ENCODE peak calls at places on chromosomes 6 and 20, in six cellular contexts. H is GM12878, U is endothelial cell of umbilical vein, I is A549, A is HepG2, V is K562. R is an unnamed sample.

GRCh38 chr6:10391299-10391630 is 23.6 kb downstream of the TFAP2A start:
- DNase-seq in H (no peak), U (no peak), I (no peak), A (no peak), V (no peak), R (no peak)

GRCh38 chr6:3884007-3884745 is 35.0 kb downstream of the FAM50B start:
- DNase-seq in H (no peak), U (peak), I (peak), A (no peak), V (no peak), R (no peak)

GRCh38 chr6:116255246-116255800 is 1.4 kb upstream of the TSPYL4 start:
- DNase-seq in H (no peak), U (peak), I (no peak), A (peak), V (peak), R (no peak)

GRCh38 chr6:3341467-3341866 is 82.7 kb downstream of the PSMG4 start:
- DNase-seq in H (no peak), U (no peak), I (no peak), A (no peak), V (no peak), R (no peak)

GRCh38 chr20:40997116-40997515 is 31.5 kb upstream of the TOP1 start:
- DNase-seq in H (no peak), U (no peak), I (no peak), A (no peak), V (no peak), R (no peak)

GRCh38 chr6:43916924-43917877 is 147.2 kb downstream of the VEGFA start:
- DNase-seq in H (no peak), U (no peak), I (no peak), A (peak), V (no peak), R (peak)

GRCh38 chr6:140059947-140060346 is 685.5 kb upstream of the CITED2 start:
- DNase-seq in H (no peak), U (no peak), I (no peak), A (no peak), V (no peak), R (no peak)

GRCh38 chr6:143805832-143806281 is 37.3 kb upstream of the LTV1 start:
- DNase-seq in H (no peak), U (no peak), I (no peak), A (no peak), V (no peak), R (no peak)

GRCh38 chr6:156686940-156687874 is 90.0 kb upstream of the ARID1B start:
- DNase-seq in H (no peak), U (peak), I (peak), A (peak), V (peak), R (peak)

GRCh38 chr20:63433756-63434531 is 38.5 kb downstream of the KCNQ2 start:
- DNase-seq in H (no peak), U (peak), I (no peak), A (no peak), V (no peak), R (no peak)

GRCh38 chr6:87808005-87808757 is 106.1 kb upstream of the AKIRIN2 start:
- DNase-seq in H (no peak), U (no peak), I (no peak), A (no peak), V (no peak), R (peak)

GRCh38 chr6:21615504-21615903 is 22.0 kb downstream of the SOX4 start:
- DNase-seq in H (no peak), U (peak), I (no peak), A (no peak), V (no peak), R (no peak)

GRCh38 chr6:111874030-111874425 is 776 bp upstream of the FYN start:
- DNase-seq in H (no peak), U (peak), I (no peak), A (no peak), V (no peak), R (peak)

GRCh38 chr6:137361701-137362100 is 132.5 kb downstream of the OLIG3 start:
- DNase-seq in H (no peak), U (no peak), I (no peak), A (peak), V (no peak), R (peak)

GRCh38 chr6:154512214-154512613 is 1.7 kb upstream of the CNKSR3 start:
- DNase-seq in H (no peak), U (no peak), I (no peak), A (no peak), V (no peak), R (no peak)

GRCh38 chr20:40868568-40869223 is 159.9 kb upstream of the TOP1 start:
- DNase-seq in H (no peak), U (peak), I (no peak), A (no peak), V (no peak), R (no peak)

GRCh38 chr6:143196525-143197225 is 136.0 kb downstream of the AIG1 start:
- DNase-seq in H (no peak), U (peak), I (no peak), A (no peak), V (no peak), R (no peak)

GRCh38 chr6:151007069-151007468 is 141.6 kb downstream of the MTHFD1L start:
- DNase-seq in H (no peak), U (no peak), I (no peak), A (no peak), V (no peak), R (no peak)

GRCh38 chr6:143598466-143599080 is 79.2 kb upstream of the PHACTR2 start:
- DNase-seq in H (no peak), U (no peak), I (no peak), A (no peak), V (no peak), R (peak)

GRCh38 chr20:32165836-32166545 is 41.6 kb downstream of the PLAGL2 start:
- DNase-seq in H (no peak), U (no peak), I (no peak), A (no peak), V (no peak), R (no peak)

GRCh38 chr6:134457941-134458340 is 140.0 kb upstream of the SGK1 start:
- DNase-seq in H (no peak), U (no peak), I (no peak), A (no peak), V (no peak), R (peak)

GRCh38 chr6:149961728-149962425 is 1.9 kb upstream of the ULBP1 start:
- DNase-seq in H (no peak), U (peak), I (peak), A (no peak), V (peak), R (peak)

GRCh38 chr6:134707342-134707982 is 242.4 kb downstream of the ALDH8A1 start:
- DNase-seq in H (no peak), U (no peak), I (peak), A (peak), V (no peak), R (peak)

GRCh38 chr6:16437095-16437494 is 198.7 kb downstream of the GMPR start:
- DNase-seq in H (no peak), U (no peak), I (no peak), A (no peak), V (no peak), R (no peak)

GRCh38 chr20:54459279-54459678 is 16.1 kb upstream of the DOK5 start:
- DNase-seq in H (no peak), U (no peak), I (no peak), A (no peak), V (no peak), R (no peak)

GRCh38 chr6:43771858-43772570 is 2.0 kb downstream of the VEGFA start:
- DNase-seq in H (no peak), U (peak), I (peak), A (peak), V (peak), R (peak)

GRCh38 chr6:44855562-44856494 is 468.3 kb downstream of the CDC5L start:
- DNase-seq in H (no peak), U (peak), I (no peak), A (no peak), V (no peak), R (peak)

GRCh38 chr6:56374841-56375369 is 127.5 kb upstream of the COL21A1 start:
- DNase-seq in H (no peak), U (no peak), I (no peak), A (no peak), V (no peak), R (no peak)

GRCh38 chr6:21455071-21455470 is 138.5 kb upstream of the SOX4 start:
- DNase-seq in H (no peak), U (no peak), I (no peak), A (no peak), V (no peak), R (no peak)

GRCh38 chr6:152750694-152751093 is at the start of gene VIP:
- DNase-seq in H (no peak), U (peak), I (no peak), A (peak), V (peak), R (peak)

GRCh38 chr6:157905590-157906337 is 75.9 kb upstream of the SYNJ2 start:
- DNase-seq in H (no peak), U (peak), I (peak), A (no peak), V (peak), R (peak)

GRCh38 chr6:111832833-111833418 is 40.3 kb downstream of the FYN start:
- DNase-seq in H (no peak), U (no peak), I (no peak), A (no peak), V (no peak), R (no peak)

GRCh38 chr6:346389-347030 is 45.0 kb upstream of the IRF4 start:
- DNase-seq in H (no peak), U (no peak), I (no peak), A (no peak), V (no peak), R (no peak)

GRCh38 chr6:90790696-90791095 is 203.8 kb upstream of the MAP3K7 start:
- DNase-seq in H (no peak), U (no peak), I (no peak), A (no peak), V (no peak), R (no peak)

GRCh38 chr6:42960243-42961019 is at the start of gene GNMT:
- DNase-seq in H (no peak), U (peak), I (no peak), A (peak), V (no peak), R (no peak)

GRCh38 chr6:57182017-57182432 is 9.9 kb downstream of the BAG2 start:
- DNase-seq in H (no peak), U (no peak), I (no peak), A (no peak), V (no peak), R (no peak)

GRCh38 chr20:39716796-39717341 is 754.7 kb downstream of the DHX35 start:
- DNase-seq in H (peak), U (no peak), I (no peak), A (no peak), V (no peak), R (no peak)

GRCh38 chr6:48200874-48201273 is 89.9 kb upstream of the PTCHD4 start:
- DNase-seq in H (no peak), U (no peak), I (no peak), A (peak), V (no peak), R (no peak)

GRCh38 chr6:87925373-87926060 is 122.1 kb upstream of the SPACA1 start:
- DNase-seq in H (peak), U (no peak), I (no peak), A (no peak), V (no peak), R (no peak)

DNA sequence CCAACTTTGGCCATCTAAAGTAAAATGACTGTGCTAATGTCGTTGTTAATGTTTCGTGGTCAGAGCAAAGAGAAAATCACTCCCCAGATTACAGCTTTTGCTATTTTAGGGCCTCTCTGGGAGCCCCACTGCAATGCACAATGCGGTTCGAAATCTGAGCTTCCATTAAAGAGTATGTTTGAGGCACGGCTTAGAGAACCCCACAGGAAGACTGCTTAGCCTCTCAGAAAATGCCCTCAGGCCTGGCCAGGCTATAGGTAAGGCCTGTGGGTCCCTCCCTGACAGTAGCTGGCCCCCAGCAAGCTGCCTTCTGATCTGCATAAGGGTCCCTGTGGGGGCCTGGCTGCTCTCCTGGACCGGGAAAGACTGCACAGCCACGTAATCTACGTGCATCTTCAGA is 274.6 kb downstream of the PTPRT start:
- DNase-seq in H (no peak), U (no peak), I (no peak), A (no peak), V (no peak), R (no peak)
- TF ChIP-seq MYC in H (no peak), U (no peak), I (no peak), A (no peak), V (no peak), R (no peak)

DNA sequence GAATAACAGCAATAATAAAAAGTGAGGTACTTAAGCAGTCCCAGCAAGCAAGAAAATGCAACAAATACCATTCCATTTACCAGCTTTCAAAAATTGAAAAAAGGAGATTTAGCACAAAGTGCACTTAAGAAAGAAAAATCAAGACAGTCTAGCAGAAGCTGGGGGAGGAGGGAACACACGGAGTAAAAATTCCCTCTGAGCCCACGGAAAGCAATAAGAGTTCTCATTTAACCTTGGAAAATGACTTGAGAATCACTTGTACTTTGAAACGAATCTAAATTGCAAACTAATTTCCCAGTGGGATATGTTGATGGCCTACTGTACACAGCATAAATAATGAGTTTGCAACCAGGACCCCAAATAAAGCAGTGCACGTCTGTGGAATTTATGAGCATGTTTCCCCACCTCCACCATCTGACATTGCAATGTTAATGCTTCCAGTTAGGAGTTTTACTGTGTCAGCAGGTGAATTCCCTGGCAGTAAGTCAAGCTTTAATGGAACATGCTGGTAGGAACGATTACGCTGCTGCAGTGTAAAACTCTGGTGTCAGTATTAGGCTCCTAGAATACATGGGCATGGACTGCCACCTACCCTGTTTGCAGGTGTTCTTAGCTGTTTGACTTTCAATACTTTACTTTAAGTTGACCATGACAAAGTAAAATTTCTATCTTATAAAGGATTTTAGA is 386.8 kb downstream of the HDGFL1 start:
- DNase-seq in H (no peak), U (no peak), I (no peak), A (no peak), V (no peak), R (no peak)
- TF ChIP-seq MAX in H (no peak), U (no peak), I (no peak), A (no peak), V (no peak), R (no peak)

GRCh38 chr20:3396492-3396891 is 11.0 kb downstream of the DNAAF9 start:
- DNase-seq in H (no peak), U (no peak), I (no peak), A (no peak), V (no peak), R (no peak)
- TF ChIP-seq CTCF in H (no peak), U (no peak), I (no peak), A (no peak), V (no peak), R (no peak)

GRCh38 chr6:34051339-34051919 is 94.5 kb downstream of the GRM4 start:
- DNase-seq in H (no peak), U (peak), I (no peak), A (no peak), V (no peak), R (no peak)

GRCh38 chr6:34050691-34051090 is 95.2 kb downstream of the GRM4 start:
- DNase-seq in H (no peak), U (no peak), I (no peak), A (no peak), V (no peak), R (no peak)

GRCh38 chr6:34053721-34054120 is 92.2 kb downstream of the GRM4 start:
- DNase-seq in H (no peak), U (no peak), I (no peak), A (no peak), V (no peak), R (no peak)

GRCh38 chr6:34052918-34053608 is 92.8 kb downstream of the GRM4 start:
- DNase-seq in H (no peak), U (no peak), I (no peak), A (no peak), V (no peak), R (no peak)

DNA sequence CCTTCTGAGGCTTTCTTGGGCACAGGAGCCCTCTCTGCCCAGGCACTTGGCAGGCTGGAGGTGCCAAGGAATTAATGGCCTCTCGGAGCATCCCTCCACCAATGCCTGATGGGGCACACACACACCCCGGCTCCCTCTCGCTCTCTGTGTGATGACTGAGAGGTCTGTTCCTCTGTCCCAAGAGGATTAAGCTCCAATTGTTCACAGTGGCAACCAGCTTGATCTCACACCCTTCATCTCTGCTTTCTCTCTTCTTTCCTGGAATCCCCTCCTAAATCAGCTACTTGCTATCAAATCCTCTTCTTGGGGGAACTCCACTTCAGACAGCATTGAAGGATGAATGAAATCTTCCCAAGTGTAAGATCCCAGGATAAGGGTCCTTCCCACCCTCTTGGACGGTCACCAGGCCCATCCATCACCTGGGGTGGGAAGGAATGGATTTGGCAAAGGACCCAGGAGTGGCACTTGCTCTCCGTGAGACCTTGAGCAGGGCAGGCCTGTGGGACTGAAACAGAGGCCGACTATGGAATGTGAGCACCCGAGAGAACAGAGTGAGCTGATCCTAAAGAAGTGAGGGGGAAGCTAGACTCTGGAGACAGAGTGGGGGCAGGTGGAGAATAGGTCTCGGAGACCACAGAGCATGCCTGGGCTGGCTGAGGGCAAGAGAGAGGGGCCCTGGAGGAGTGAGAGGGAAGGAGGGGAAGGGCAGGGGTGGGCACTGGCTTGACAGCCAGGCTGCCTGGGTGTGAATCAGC is 93.6 kb downstream of the GRM4 start:
- DNase-seq in H (no peak), U (no peak), I (no peak), A (no peak), V (no peak), R (no peak)
- TF ChIP-seq MYC in H (no peak), U (no peak), I (no peak), A (no peak), V (no peak), R (no peak)

GRCh38 chr20:13261460-13262301 is 40.6 kb downstream of the ISM1 start:
- DNase-seq in H (no peak), U (peak), I (peak), A (peak), V (peak), R (peak)
- TF ChIP-seq MAX in H (no peak), U (no peak), I (no peak), A (no peak), V (no peak), R (no peak)

GRCh38 chr6:49453221-49453620 is 9.8 kb downstream of the MMUT start:
- DNase-seq in H (no peak), U (peak), I (no peak), A (peak), V (no peak), R (no peak)
- TF ChIP-seq CTCF in H (no peak), U (peak), I (peak), A (peak), V (peak), R (no peak)

DNA sequence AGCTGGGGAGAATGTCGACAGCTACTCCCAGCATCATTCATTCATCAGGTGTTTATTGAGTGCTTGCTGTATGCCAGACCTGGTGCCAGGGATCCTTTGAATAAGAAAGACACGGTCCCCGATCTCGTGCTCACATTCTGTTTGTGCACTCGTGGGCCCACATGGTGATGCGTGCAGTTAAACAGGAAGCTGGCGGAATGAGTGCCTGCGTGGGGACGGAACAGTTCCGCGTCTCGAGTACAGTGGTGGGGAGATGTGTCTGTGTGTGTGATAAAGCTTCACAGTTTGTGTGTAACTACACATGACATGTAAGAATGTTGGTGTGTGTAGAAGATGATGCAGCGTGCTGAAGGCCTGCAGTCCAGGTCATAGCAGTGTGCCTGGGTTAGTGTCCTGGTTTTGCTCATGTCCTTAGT is 6.5 kb downstream of the RBM38 start:
- DNase-seq in H (no peak), U (no peak), I (no peak), A (no peak), V (no peak), R (peak)
- TF ChIP-seq MYC in H (no peak), U (no peak), I (no peak), A (no peak), V (no peak), R (no peak)

R was measured in NB4.